ENCODE peak calls at places on chromosomes 4 and X, in five cellular contexts. One of them, this sample, is unnamed.

GRCh38 chrX:124555036-124555595 is 208.8 kb downstream of the SH2D1A start:
- DNase-seq in uterus: no peak
- DNase-seq in GM06990: no peak
- DNase-seq in Panc1: no peak
- DNase-seq in mesenchymal stem cell: peak; percentile 82
- DNase-seq in this sample: no peak

GRCh38 chr4:119191505-119191904 is 21.0 kb upstream of the USP53 start:
- DNase-seq in Panc1: no peak
- DNase-seq in GM06990: no peak
- DNase-seq in uterus: no peak
- DNase-seq in mesenchymal stem cell: no peak
- DNase-seq in this sample: no peak

GRCh38 chrX:69229436-69229835 is 64.2 kb upstream of the PJA1 start:
- DNase-seq in GM06990: no peak
- DNase-seq in uterus: peak; percentile 37
- DNase-seq in mesenchymal stem cell: peak; percentile 66
- DNase-seq in Panc1: no peak
- DNase-seq in this sample: no peak

GRCh38 chr4:122632396-122633143 is 11.7 kb upstream of the IL21 start:
- DNase-seq in GM06990: peak; percentile 58
- DNase-seq in uterus: no peak
- DNase-seq in Panc1: no peak
- DNase-seq in mesenchymal stem cell: no peak
- DNase-seq in this sample: no peak

GRCh38 chr4:149345424-149345823 is 470.2 kb downstream of the IQCM start:
- DNase-seq in Panc1: no peak
- DNase-seq in GM06990: no peak
- DNase-seq in uterus: no peak
- DNase-seq in mesenchymal stem cell: no peak
- DNase-seq in this sample: no peak

GRCh38 chr4:99763635-99764101 is 53.0 kb upstream of the DAPP1 start:
- DNase-seq in Panc1: peak; percentile 7
- DNase-seq in GM06990: no peak
- DNase-seq in uterus: peak; percentile 62
- DNase-seq in mesenchymal stem cell: peak; percentile 68
- DNase-seq in this sample: no peak

GRCh38 chr4:6893449-6894085 is 16.1 kb upstream of the TBC1D14 start:
- DNase-seq in Panc1: no peak
- DNase-seq in mesenchymal stem cell: peak; percentile 91
- DNase-seq in GM06990: no peak
- DNase-seq in uterus: peak; percentile 9
- DNase-seq in this sample: no peak

GRCh38 chr4:177064724-177065394 is 244.8 kb upstream of the NEIL3 start:
- DNase-seq in mesenchymal stem cell: no peak
- DNase-seq in uterus: no peak
- DNase-seq in GM06990: no peak
- DNase-seq in Panc1: no peak
- DNase-seq in this sample: no peak

GRCh38 chrX:50881028-50881427 is 29.5 kb upstream of the BMP15 start:
- DNase-seq in Panc1: no peak
- DNase-seq in GM06990: no peak
- DNase-seq in uterus: no peak
- DNase-seq in mesenchymal stem cell: no peak
- DNase-seq in this sample: no peak
- H3K4me3 ChIP-seq in Panc1: no peak overlapping the region
- H3K4me3 ChIP-seq in GM06990: no peak overlapping the region
- H3K4me3 ChIP-seq in uterus: no peak overlapping the region
- H3K4me3 ChIP-seq in mesenchymal stem cell: no peak overlapping the region
- H3K4me3 ChIP-seq in this sample: no peak overlapping the region

DNA sequence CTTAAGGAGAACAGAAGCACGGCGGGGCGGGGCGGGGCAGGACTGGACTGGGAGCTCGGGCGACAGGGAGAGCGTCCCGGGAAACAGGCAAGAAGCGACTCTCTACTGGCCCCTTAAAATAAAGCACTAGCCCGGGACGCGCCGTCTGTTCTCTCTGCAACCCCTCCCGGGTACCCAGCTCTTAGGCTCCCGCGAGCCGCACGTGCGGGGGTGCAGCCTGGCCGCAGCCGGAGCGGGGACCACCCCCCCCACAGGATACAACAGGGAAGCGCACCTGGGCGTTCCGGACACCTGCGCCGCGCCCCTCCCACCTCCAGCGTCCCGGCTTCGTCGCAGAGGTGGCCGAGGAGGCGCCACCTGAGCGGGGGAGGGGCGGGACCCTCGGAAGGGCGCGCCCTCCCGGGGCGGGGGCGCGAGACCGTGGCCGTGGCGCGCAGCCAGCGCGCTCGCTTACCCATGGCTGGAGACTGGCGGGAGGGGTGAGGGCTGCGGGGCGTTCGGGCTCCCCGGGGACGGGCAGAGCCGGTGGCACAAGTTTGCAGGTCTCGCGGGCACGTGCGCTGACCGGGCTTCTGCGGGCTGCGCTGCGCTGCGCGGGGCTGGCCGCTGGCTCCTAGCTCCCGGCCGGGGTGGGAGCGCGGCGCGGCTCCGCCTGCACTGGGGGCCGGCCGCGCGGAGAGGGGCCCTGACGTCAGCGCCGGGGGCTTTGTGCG is 91.5 kb downstream of the GEMIN8 start:
- DNase-seq in uterus: no peak
- DNase-seq in Panc1: no peak
- DNase-seq in GM06990: peak; percentile 15
- DNase-seq in mesenchymal stem cell: peak; percentile 9
- DNase-seq in this sample: peak; percentile 12
- H3K27me3 ChIP-seq in uterus: peaks cover 14% of the 10 kb centered on the region
- H3K27me3 ChIP-seq in Panc1: no peaks in the 10 kb centered on the region
- H3K27me3 ChIP-seq in GM06990: no peaks in the 10 kb centered on the region
- H3K27me3 ChIP-seq in mesenchymal stem cell: peaks cover 82% of the 10 kb centered on the region
- H3K27me3 ChIP-seq in this sample: peaks cover 12% of the 10 kb centered on the region

DNA sequence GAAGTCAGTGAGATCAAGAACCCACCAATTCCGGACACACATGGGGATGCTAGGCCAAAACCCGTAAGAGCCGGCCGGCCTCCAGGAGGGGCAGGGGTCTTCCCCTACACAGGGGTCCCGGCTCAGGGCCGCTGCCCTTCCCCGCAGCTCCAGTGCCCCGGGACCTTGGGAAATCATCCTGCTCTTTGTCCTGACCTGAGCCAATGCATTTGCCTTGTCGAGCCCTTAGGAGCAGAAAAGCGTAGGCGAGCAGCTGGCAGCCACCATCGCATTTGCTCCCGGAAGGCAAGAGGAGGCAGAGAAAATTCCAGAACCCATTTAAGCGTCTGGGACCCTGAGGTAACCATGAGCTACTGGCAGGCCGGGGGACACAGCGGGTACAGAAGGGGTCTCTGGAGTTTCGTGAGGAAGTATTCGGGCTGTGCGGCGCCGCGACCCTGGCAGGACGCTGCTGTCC is 7.4 kb upstream of the TNIP2 start:
- DNase-seq in GM06990: no peak
- DNase-seq in Panc1: no peak
- DNase-seq in mesenchymal stem cell: no peak
- DNase-seq in uterus: no peak
- DNase-seq in this sample: no peak
- H3K4me3 ChIP-seq in GM06990: peak overlapping the region; percentile 55
- H3K4me3 ChIP-seq in Panc1: peak overlapping the region; percentile 48
- H3K4me3 ChIP-seq in mesenchymal stem cell: peak overlapping the region; percentile 78
- H3K4me3 ChIP-seq in uterus: peak overlapping the region; percentile 51
- H3K4me3 ChIP-seq in this sample: peak overlapping the region; percentile 67

GRCh38 chrX:132704769-132705168 is 215.9 kb upstream of the MBNL3 start:
- DNase-seq in mesenchymal stem cell: peak; percentile 22
- DNase-seq in GM06990: no peak
- DNase-seq in uterus: no peak
- DNase-seq in Panc1: no peak
- DNase-seq in this sample: no peak

GRCh38 chrX:132714913-132715312 is 226.1 kb upstream of the MBNL3 start:
- DNase-seq in uterus: no peak
- DNase-seq in mesenchymal stem cell: no peak
- DNase-seq in GM06990: no peak
- DNase-seq in Panc1: no peak
- DNase-seq in this sample: no peak

GRCh38 chrX:132716006-132716405 is 227.2 kb upstream of the MBNL3 start:
- DNase-seq in uterus: no peak
- DNase-seq in mesenchymal stem cell: peak; percentile 5
- DNase-seq in GM06990: no peak
- DNase-seq in Panc1: no peak
- DNase-seq in this sample: no peak

GRCh38 chrX:132708529-132708928 is 219.7 kb upstream of the MBNL3 start:
- DNase-seq in uterus: no peak
- DNase-seq in mesenchymal stem cell: no peak
- DNase-seq in Panc1: no peak
- DNase-seq in GM06990: no peak
- DNase-seq in this sample: no peak

GRCh38 chrX:132710756-132711155 is 221.9 kb upstream of the MBNL3 start:
- DNase-seq in Panc1: no peak
- DNase-seq in uterus: no peak
- DNase-seq in mesenchymal stem cell: peak; percentile 28
- DNase-seq in GM06990: no peak
- DNase-seq in this sample: no peak
- H3K27me3 ChIP-seq in Panc1: no peaks in the 10 kb centered on the region
- H3K27me3 ChIP-seq in uterus: no peaks in the 10 kb centered on the region
- H3K27me3 ChIP-seq in mesenchymal stem cell: peaks cover 38% of the 10 kb centered on the region
- H3K27me3 ChIP-seq in GM06990: no peaks in the 10 kb centered on the region
- H3K27me3 ChIP-seq in this sample: no peaks in the 10 kb centered on the region

GRCh38 chr4:3046149-3046548 is 28.2 kb downstream of the HTT-AS start:
- DNase-seq in Panc1: no peak
- DNase-seq in uterus: no peak
- DNase-seq in mesenchymal stem cell: no peak
- DNase-seq in GM06990: peak; percentile 79
- DNase-seq in this sample: no peak

GRCh38 chr4:3045500-3045850 is 28.9 kb downstream of the HTT-AS start:
- DNase-seq in Panc1: no peak
- DNase-seq in mesenchymal stem cell: peak; percentile 56
- DNase-seq in uterus: no peak
- DNase-seq in GM06990: peak; percentile 72
- DNase-seq in this sample: peak; percentile 46

GRCh38 chr4:3044812-3045499 is 29.4 kb downstream of the HTT-AS start:
- DNase-seq in Panc1: no peak
- DNase-seq in GM06990: no peak
- DNase-seq in mesenchymal stem cell: no peak
- DNase-seq in uterus: no peak
- DNase-seq in this sample: no peak

GRCh38 chr4:3047464-3048286 is 26.7 kb downstream of the HTT-AS start:
- DNase-seq in mesenchymal stem cell: peak; percentile 64
- DNase-seq in GM06990: peak; percentile 86
- DNase-seq in uterus: peak; percentile 43
- DNase-seq in Panc1: peak; percentile 35
- DNase-seq in this sample: peak; percentile 67

GRCh38 chr4:3046623-3047022 is 27.7 kb downstream of the HTT-AS start:
- DNase-seq in GM06990: no peak
- DNase-seq in Panc1: no peak
- DNase-seq in mesenchymal stem cell: no peak
- DNase-seq in uterus: no peak
- DNase-seq in this sample: no peak
- H3K4me3 ChIP-seq in GM06990: no peak overlapping the region
- H3K4me3 ChIP-seq in Panc1: no peak overlapping the region
- H3K4me3 ChIP-seq in mesenchymal stem cell: no peak overlapping the region
- H3K4me3 ChIP-seq in uterus: no peak overlapping the region
- H3K4me3 ChIP-seq in this sample: no peak overlapping the region

GRCh38 chr4:175048111-175048784 is 130.1 kb downstream of the ADAM29 start:
- DNase-seq in uterus: no peak
- DNase-seq in Panc1: no peak
- DNase-seq in mesenchymal stem cell: no peak
- DNase-seq in GM06990: no peak
- DNase-seq in this sample: no peak

GRCh38 chr4:175054980-175055379 is 136.8 kb downstream of the ADAM29 start:
- DNase-seq in Panc1: no peak
- DNase-seq in mesenchymal stem cell: no peak
- DNase-seq in GM06990: no peak
- DNase-seq in uterus: no peak
- DNase-seq in this sample: no peak

DNA sequence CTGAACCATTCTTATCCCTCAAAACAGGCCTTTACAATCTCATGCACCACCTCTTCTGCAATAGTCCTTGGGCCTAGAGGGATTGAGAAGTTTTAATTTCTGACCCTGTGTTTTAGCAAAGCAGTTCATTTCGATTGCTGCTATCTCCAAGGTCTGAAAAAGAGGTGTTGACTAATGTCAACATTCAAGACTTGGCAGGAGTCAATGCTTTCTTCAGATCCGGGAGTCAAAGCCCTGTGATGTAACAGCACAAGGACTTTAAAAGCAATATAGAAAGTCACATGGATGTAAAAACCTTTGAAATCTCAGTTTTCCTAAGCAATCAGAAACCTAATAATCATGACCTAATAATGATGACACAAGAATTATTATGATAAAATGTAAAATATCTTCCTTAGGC is 133.8 kb downstream of the ADAM29 start:
- DNase-seq in uterus: no peak
- DNase-seq in Panc1: no peak
- DNase-seq in GM06990: no peak
- DNase-seq in mesenchymal stem cell: no peak
- DNase-seq in this sample: no peak
- H3K27me3 ChIP-seq in uterus: no peaks in the 10 kb centered on the region
- H3K27me3 ChIP-seq in Panc1: no peaks in the 10 kb centered on the region
- H3K27me3 ChIP-seq in GM06990: no peaks in the 10 kb centered on the region
- H3K27me3 ChIP-seq in mesenchymal stem cell: no peaks in the 10 kb centered on the region
- H3K27me3 ChIP-seq in this sample: no peaks in the 10 kb centered on the region

DNA sequence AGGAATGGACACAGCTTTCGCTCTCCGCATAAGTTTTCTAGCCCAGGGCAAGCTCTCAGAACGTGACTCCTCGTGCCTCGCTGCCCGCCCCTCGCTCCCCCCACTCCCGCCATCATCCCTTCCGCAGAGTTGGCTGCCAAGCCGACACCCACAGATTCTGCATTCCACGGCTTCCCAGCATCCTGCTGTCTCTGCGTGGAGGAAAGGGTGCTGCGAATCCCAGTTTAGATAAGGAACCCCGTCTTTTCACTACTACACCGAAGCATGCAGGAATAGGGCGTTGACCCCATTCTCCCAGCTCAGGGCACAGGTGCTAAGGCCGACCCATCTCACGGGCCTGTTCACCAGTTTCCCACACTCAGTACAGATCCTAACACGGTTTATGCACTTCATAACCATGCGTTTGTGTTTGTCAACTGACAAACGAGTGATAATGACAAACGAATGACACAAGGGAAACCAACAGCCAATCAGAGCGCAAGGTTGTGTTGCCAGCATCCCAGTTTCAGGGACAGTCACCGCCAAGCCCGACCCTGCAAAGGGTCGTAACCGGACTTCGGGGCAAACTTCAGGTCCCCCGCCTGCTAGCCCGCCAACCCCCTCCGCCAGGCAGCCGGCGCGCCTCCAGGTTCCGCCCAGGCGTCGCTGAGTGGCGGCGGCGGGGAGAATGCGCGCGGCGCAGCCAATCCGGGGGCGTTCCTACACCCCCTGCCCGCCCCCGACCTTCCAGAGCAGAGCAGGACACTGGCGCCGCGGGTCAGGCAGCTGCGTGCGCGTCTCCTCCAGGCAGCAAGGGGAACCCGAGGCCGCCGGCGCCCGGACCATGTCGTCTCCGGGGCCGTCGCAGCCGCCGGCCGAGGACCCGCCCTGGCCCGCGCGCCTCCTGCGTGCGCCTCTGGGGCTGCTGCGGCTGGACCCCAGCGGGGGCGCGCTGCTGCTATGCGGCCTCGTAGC is at the start of gene CYP2U1:
- DNase-seq in mesenchymal stem cell: peak; percentile 83
- DNase-seq in uterus: peak; percentile 84
- DNase-seq in GM06990: peak; percentile 87
- DNase-seq in Panc1: peak; percentile 15
- DNase-seq in this sample: peak; percentile 92
- H3K4me3 ChIP-seq in mesenchymal stem cell: peak within 1 kb of the TSS; percentile 83
- H3K4me3 ChIP-seq in uterus: peak within 1 kb of the TSS; percentile 64
- H3K4me3 ChIP-seq in GM06990: peak within 1 kb of the TSS; percentile 84
- H3K4me3 ChIP-seq in Panc1: peak within 1 kb of the TSS; percentile 63
- H3K4me3 ChIP-seq in this sample: peak within 1 kb of the TSS; percentile 92

This sample was measured in left ventricle myocardium inferior.